ENCODE peak calls at places on chromosomes 1 and 21, in seven cellular contexts. One of them, this sample, is unnamed.

GRCh38 chr1:75796376-75797272 is at the start of gene MSH4:
- DNase-seq in mesendoderm: no peak
- DNase-seq in GM12878: no peak
- DNase-seq in MG63: peak
- DNase-seq in AG10803: no peak
- DNase-seq in HL-60: peak
- DNase-seq in endothelial cell of umbilical vein: no peak
- DNase-seq in this sample: no peak

GRCh38 chr1:54335396-54336056 is 70.7 kb downstream of the SSBP3 start:
- DNase-seq in mesendoderm: peak
- DNase-seq in GM12878: no peak
- DNase-seq in MG63: peak
- DNase-seq in AG10803: peak
- DNase-seq in HL-60: peak
- DNase-seq in endothelial cell of umbilical vein: peak
- DNase-seq in this sample: peak

GRCh38 chr1:51952638-51953037 is 37.9 kb downstream of the RAB3B start:
- DNase-seq in mesendoderm: no peak
- DNase-seq in GM12878: no peak
- DNase-seq in MG63: no peak
- DNase-seq in AG10803: no peak
- DNase-seq in HL-60: no peak
- DNase-seq in endothelial cell of umbilical vein: no peak
- DNase-seq in this sample: no peak

GRCh38 chr1:114341886-114342285 is 169.1 kb downstream of the TRIM33 start:
- DNase-seq in mesendoderm: no peak
- DNase-seq in GM12878: no peak
- DNase-seq in MG63: peak
- DNase-seq in AG10803: no peak
- DNase-seq in HL-60: no peak
- DNase-seq in endothelial cell of umbilical vein: no peak
- DNase-seq in this sample: no peak

GRCh38 chr21:42363331-42363730 is 3.0 kb downstream of the TFF1 start:
- DNase-seq in mesendoderm: no peak
- DNase-seq in GM12878: no peak
- DNase-seq in MG63: no peak
- DNase-seq in AG10803: no peak
- DNase-seq in HL-60: no peak
- DNase-seq in endothelial cell of umbilical vein: no peak
- DNase-seq in this sample: no peak

GRCh38 chr1:20109223-20109856 is 10.0 kb downstream of the PLA2G2D start:
- DNase-seq in mesendoderm: no peak
- DNase-seq in GM12878: no peak
- DNase-seq in MG63: no peak
- DNase-seq in AG10803: no peak
- DNase-seq in HL-60: no peak
- DNase-seq in endothelial cell of umbilical vein: no peak
- DNase-seq in this sample: no peak

GRCh38 chr1:185040333-185040732 is 5.0 kb upstream of the RNF2 start:
- DNase-seq in mesendoderm: no peak
- DNase-seq in GM12878: no peak
- DNase-seq in MG63: no peak
- DNase-seq in AG10803: no peak
- DNase-seq in HL-60: no peak
- DNase-seq in endothelial cell of umbilical vein: peak
- DNase-seq in this sample: no peak

GRCh38 chr1:55506686-55507577 is 291.8 kb upstream of the USP24 start:
- DNase-seq in mesendoderm: no peak
- DNase-seq in GM12878: no peak
- DNase-seq in MG63: peak
- DNase-seq in AG10803: peak
- DNase-seq in HL-60: no peak
- DNase-seq in endothelial cell of umbilical vein: no peak
- DNase-seq in this sample: peak

GRCh38 chr21:36059823-36060158 is 535 bp downstream of the SETD4 start:
- DNase-seq in mesendoderm: no peak
- DNase-seq in GM12878: no peak
- DNase-seq in MG63: peak
- DNase-seq in AG10803: no peak
- DNase-seq in HL-60: no peak
- DNase-seq in endothelial cell of umbilical vein: no peak
- DNase-seq in this sample: no peak

DNA sequence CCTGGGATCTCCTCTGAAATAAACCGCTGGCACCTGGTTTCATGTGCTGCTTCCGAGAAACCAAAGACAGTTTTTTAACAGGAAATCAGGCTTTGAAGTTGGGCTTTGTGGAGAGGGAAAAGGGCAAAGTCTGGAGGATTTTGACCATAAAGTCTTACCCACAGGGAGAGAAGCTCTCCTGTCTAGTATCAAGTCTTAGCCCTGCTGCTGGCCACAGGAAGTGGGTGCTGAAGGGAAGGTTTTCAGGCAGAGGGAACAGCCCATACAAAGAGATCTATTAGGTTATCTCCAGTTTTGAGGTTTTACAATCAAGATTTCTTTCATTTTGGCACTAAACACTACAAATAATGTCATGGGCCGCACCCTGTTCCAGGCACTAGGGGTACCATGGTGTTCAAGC is 29.3 kb downstream of the SLC5A9 start:
- DNase-seq in mesendoderm: no peak
- DNase-seq in GM12878: no peak
- DNase-seq in MG63: no peak
- DNase-seq in AG10803: no peak
- DNase-seq in HL-60: no peak
- DNase-seq in endothelial cell of umbilical vein: no peak
- DNase-seq in this sample: no peak
- H3K4me3 ChIP-seq in mesendoderm: no peak
- H3K4me3 ChIP-seq in GM12878: no peak
- H3K4me3 ChIP-seq in MG63: no peak
- H3K4me3 ChIP-seq in AG10803: no peak
- H3K4me3 ChIP-seq in HL-60: no peak
- H3K4me3 ChIP-seq in endothelial cell of umbilical vein: no peak
- H3K4me3 ChIP-seq in this sample: no peak

DNA sequence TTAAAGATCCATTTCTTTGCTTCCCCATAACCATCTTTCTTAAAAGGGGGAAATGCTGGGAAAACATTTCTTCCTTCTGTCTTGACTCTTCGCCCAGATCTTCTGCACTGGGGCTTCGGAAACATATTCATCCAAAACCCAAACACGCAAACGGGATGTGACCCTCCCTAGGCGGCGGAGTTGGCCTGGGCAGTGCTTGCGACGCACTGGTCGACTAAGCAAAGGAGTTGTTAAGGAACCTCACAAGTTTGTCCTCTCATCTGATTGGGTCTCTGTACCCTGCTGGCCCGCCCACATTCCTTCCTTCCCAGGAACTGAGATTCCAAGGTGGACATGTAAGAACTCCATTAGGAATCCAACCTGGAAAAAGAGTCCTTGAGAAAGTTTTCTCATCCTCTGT is 2.5 kb downstream of the ADAMTS5 start:
- DNase-seq in mesendoderm: peak
- DNase-seq in GM12878: no peak
- DNase-seq in MG63: peak
- DNase-seq in AG10803: peak
- DNase-seq in HL-60: no peak
- DNase-seq in endothelial cell of umbilical vein: no peak
- DNase-seq in this sample: no peak
- H3K4me3 ChIP-seq in mesendoderm: no peak
- H3K4me3 ChIP-seq in GM12878: no peak
- H3K4me3 ChIP-seq in MG63: peak
- H3K4me3 ChIP-seq in AG10803: peak
- H3K4me3 ChIP-seq in HL-60: no peak
- H3K4me3 ChIP-seq in endothelial cell of umbilical vein: no peak
- H3K4me3 ChIP-seq in this sample: no peak

GRCh38 chr1:201493757-201494617 is 12.9 kb downstream of the CSRP1 start:
- DNase-seq in mesendoderm: no peak
- DNase-seq in GM12878: no peak
- DNase-seq in MG63: no peak
- DNase-seq in AG10803: no peak
- DNase-seq in HL-60: no peak
- DNase-seq in endothelial cell of umbilical vein: peak
- DNase-seq in this sample: no peak

GRCh38 chr1:201489656-201490261 is 17.2 kb downstream of the CSRP1 start:
- DNase-seq in mesendoderm: no peak
- DNase-seq in GM12878: no peak
- DNase-seq in MG63: peak
- DNase-seq in AG10803: no peak
- DNase-seq in HL-60: no peak
- DNase-seq in endothelial cell of umbilical vein: peak
- DNase-seq in this sample: peak

GRCh38 chr1:201490708-201491131 is 16.2 kb downstream of the CSRP1 start:
- DNase-seq in mesendoderm: no peak
- DNase-seq in GM12878: no peak
- DNase-seq in MG63: no peak
- DNase-seq in AG10803: no peak
- DNase-seq in HL-60: no peak
- DNase-seq in endothelial cell of umbilical vein: peak
- DNase-seq in this sample: peak

GRCh38 chr1:201488817-201489581 is 17.9 kb downstream of the CSRP1 start:
- DNase-seq in mesendoderm: no peak
- DNase-seq in GM12878: no peak
- DNase-seq in MG63: peak
- DNase-seq in AG10803: peak
- DNase-seq in HL-60: no peak
- DNase-seq in endothelial cell of umbilical vein: peak
- DNase-seq in this sample: peak

DNA sequence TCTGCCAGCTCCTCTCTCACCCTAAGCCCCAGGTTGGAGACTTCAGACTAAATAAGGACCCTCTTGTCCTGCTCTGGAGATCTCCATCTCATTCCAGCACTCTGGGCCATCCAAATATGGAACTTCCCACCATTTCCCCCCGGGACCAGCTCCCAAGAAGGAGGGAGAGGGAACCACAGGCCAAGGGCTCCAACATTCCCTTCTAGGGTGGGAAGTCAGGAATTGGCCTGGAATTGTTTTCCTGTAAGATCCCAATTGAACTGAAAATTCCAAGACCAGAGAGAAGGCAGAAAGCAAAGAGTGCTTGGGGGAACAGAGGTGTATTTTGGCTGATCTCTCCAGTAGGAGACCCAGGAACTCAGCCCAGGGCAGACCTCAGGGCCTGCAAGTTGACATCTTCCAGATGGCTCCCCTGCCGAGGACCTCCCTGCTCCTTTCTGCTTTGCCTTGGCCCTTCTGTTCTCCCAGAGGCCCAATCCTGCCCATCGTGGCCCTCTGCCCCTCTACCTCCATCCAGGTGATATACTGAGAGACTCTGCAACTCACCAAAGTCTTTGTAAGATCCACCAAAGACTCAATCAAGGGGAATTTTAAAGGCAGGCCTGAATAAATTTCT is 14.9 kb downstream of the CSRP1 start:
- DNase-seq in mesendoderm: no peak
- DNase-seq in GM12878: no peak
- DNase-seq in MG63: no peak
- DNase-seq in AG10803: no peak
- DNase-seq in HL-60: no peak
- DNase-seq in endothelial cell of umbilical vein: no peak
- DNase-seq in this sample: no peak
- H3K4me3 ChIP-seq in mesendoderm: no peak
- H3K4me3 ChIP-seq in GM12878: no peak
- H3K4me3 ChIP-seq in MG63: no peak
- H3K4me3 ChIP-seq in AG10803: no peak
- H3K4me3 ChIP-seq in HL-60: no peak
- H3K4me3 ChIP-seq in endothelial cell of umbilical vein: no peak
- H3K4me3 ChIP-seq in this sample: no peak

GRCh38 chr1:226662704-226663326 is 76.3 kb downstream of the ITPKB start:
- DNase-seq in mesendoderm: peak
- DNase-seq in GM12878: peak
- DNase-seq in MG63: peak
- DNase-seq in AG10803: peak
- DNase-seq in HL-60: peak
- DNase-seq in endothelial cell of umbilical vein: peak
- DNase-seq in this sample: peak

GRCh38 chr1:226663327-226663704 is 75.8 kb downstream of the ITPKB start:
- DNase-seq in mesendoderm: no peak
- DNase-seq in GM12878: no peak
- DNase-seq in MG63: no peak
- DNase-seq in AG10803: no peak
- DNase-seq in HL-60: no peak
- DNase-seq in endothelial cell of umbilical vein: no peak
- DNase-seq in this sample: no peak

GRCh38 chr1:226665505-226666163 is 73.4 kb downstream of the ITPKB start:
- DNase-seq in mesendoderm: no peak
- DNase-seq in GM12878: no peak
- DNase-seq in MG63: no peak
- DNase-seq in AG10803: no peak
- DNase-seq in HL-60: no peak
- DNase-seq in endothelial cell of umbilical vein: no peak
- DNase-seq in this sample: no peak

GRCh38 chr1:226666164-226666506 is 72.9 kb downstream of the ITPKB start:
- DNase-seq in mesendoderm: no peak
- DNase-seq in GM12878: no peak
- DNase-seq in MG63: no peak
- DNase-seq in AG10803: no peak
- DNase-seq in HL-60: no peak
- DNase-seq in endothelial cell of umbilical vein: no peak
- DNase-seq in this sample: no peak

DNA sequence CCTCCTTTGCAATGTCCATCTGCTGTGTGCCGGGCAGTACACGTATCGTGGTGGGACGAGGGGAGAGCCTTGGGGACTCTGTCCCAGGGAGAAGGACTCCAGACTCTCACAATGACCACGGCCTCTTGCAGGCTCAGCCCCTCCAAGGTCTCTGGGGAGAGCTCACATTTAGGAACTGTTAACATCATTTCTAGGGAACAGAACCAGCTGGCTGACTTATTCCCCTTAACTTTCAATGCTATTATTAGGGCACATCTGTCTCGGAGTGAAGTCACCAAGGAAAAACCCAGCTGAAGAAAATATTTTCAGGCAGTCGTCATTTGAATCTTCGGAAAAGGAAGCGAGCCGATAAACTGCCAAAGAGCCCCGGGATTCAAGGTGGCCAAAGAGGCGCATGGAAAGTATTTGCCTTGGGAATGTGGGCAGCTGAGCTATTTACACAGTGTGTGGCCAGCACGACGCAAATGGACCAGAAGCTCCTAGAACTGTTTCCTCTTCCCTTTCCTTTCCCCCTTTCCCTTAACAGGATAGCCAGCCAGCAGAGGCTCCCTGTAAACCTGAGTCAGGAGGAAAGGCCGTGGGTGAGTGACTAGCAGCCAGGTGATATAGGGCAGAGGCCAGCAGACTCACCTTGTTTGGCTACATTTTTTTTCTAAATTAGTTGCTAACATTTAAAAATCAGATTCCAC is 74.5 kb downstream of the ITPKB start:
- DNase-seq in mesendoderm: peak
- DNase-seq in GM12878: no peak
- DNase-seq in MG63: peak
- DNase-seq in AG10803: peak
- DNase-seq in HL-60: no peak
- DNase-seq in endothelial cell of umbilical vein: peak
- DNase-seq in this sample: peak
- H3K4me3 ChIP-seq in mesendoderm: no peak
- H3K4me3 ChIP-seq in GM12878: no peak
- H3K4me3 ChIP-seq in MG63: no peak
- H3K4me3 ChIP-seq in AG10803: peak
- H3K4me3 ChIP-seq in HL-60: no peak
- H3K4me3 ChIP-seq in endothelial cell of umbilical vein: no peak
- H3K4me3 ChIP-seq in this sample: no peak